ENCODE peak calls at places on chromosomes 2 and 18, in seven cellular contexts. J is endothelial cell of umbilical vein, V is HCT116, I is stomach, A is HepG2, Z is GM23338, P is K562. G is an unnamed sample.

GRCh38 chr18:79355433-79356335 is 40.0 kb upstream of the NFATC1 start:
- DNase-seq in P (no peak), I (no peak), V (no peak), Z (no peak), J (no peak), A (no peak), G (no peak)

GRCh38 chr2:101540518-101540917 is 65.6 kb upstream of the RFX8 start:
- DNase-seq in J (no peak), Z (no peak), P (no peak), I (no peak), A (no peak), V (no peak), G (no peak)

GRCh38 chr2:216918088-216918680 is 58.3 kb upstream of the TNP1 start:
- DNase-seq in J (peak; percentile 27), I (no peak), A (no peak), P (no peak), V (peak; percentile 13), Z (no peak), G (no peak)

GRCh38 chr2:42230891-42231290 is 61.7 kb downstream of the EML4 start:
- DNase-seq in P (no peak), V (no peak), J (no peak), A (no peak), I (no peak), Z (no peak), G (no peak)

GRCh38 chr2:52995439-52995838 is 772.2 kb upstream of the CHAC2 start:
- DNase-seq in P (no peak), J (no peak), Z (no peak), A (no peak), I (no peak), V (no peak), G (no peak)

GRCh38 chr2:53334610-53335009 is 433.0 kb upstream of the CHAC2 start:
- DNase-seq in Z (no peak), I (no peak), J (no peak), V (no peak), P (no peak), A (no peak), G (no peak)

GRCh38 chr2:31176742-31177141 is 38.5 kb upstream of the GALNT14 start:
- DNase-seq in Z (no peak), A (no peak), P (no peak), J (no peak), I (no peak), V (no peak), G (no peak)

GRCh38 chr2:85575739-85576138 is 1.6 kb upstream of the VAMP8 start:
- DNase-seq in Z (no peak), P (no peak), J (no peak), V (no peak), A (no peak), I (no peak), G (no peak)

GRCh38 chr2:159252905-159253304 is 33.6 kb downstream of the WDSUB1 start:
- DNase-seq in J (no peak), P (no peak), Z (no peak), A (no peak), V (no peak), I (no peak), G (no peak)

GRCh38 chr2:211822686-211823335 is 715.8 kb downstream of the ERBB4 start:
- DNase-seq in V (no peak), I (no peak), P (no peak), Z (no peak), J (no peak), A (no peak), G (no peak)

GRCh38 chr2:119659601-119660342 is 19.2 kb upstream of the TMEM177 start:
- DNase-seq in A (peak; percentile 49), J (peak; percentile 52), V (peak; percentile 22), I (peak; percentile 48), P (peak; percentile 61), Z (peak; percentile 76), G (no peak)

GRCh38 chr2:170770304-170771048 is at the start of gene ERICH2:
- DNase-seq in I (peak; percentile 86), J (peak; percentile 11), Z (peak; percentile 95), A (peak; percentile 81), P (peak; percentile 98), V (peak; percentile 80), G (peak; percentile 88)

GRCh38 chr2:234363011-234363487 is 133.8 kb downstream of the ARL4C start:
- DNase-seq in V (peak; percentile 98), P (no peak), J (no peak), Z (peak; percentile 89), I (no peak), A (peak; percentile 83), G (no peak)

GRCh38 chr2:20224716-20225293 is at the start of gene SDC1:
- DNase-seq in P (peak; percentile 43), A (no peak), V (no peak), I (peak; percentile 79), Z (peak; percentile 76), J (peak; percentile 47), G (peak; percentile 76)

GRCh38 chr18:74148543-74149070 is 284 bp downstream of the TIMM21 start:
- DNase-seq in Z (no peak), V (no peak), A (no peak), J (no peak), I (no peak), P (peak; percentile 9), G (no peak)

GRCh38 chr18:56233595-56233994 is 404.8 kb downstream of the TXNL1 start:
- DNase-seq in P (no peak), I (no peak), Z (no peak), A (no peak), J (peak; percentile 34), V (no peak), G (no peak)

GRCh38 chr2:217934321-217935131 is 68.3 kb downstream of the TNS1 start:
- DNase-seq in A (no peak), P (no peak), V (no peak), J (peak; percentile 53), I (no peak), Z (no peak), G (no peak)

GRCh38 chr2:217931846-217932560 is 70.8 kb downstream of the TNS1 start:
- DNase-seq in Z (no peak), J (no peak), V (no peak), P (no peak), I (no peak), A (no peak), G (no peak)

GRCh38 chr2:217930783-217931563 is 71.8 kb downstream of the TNS1 start:
- DNase-seq in I (no peak), P (no peak), Z (no peak), A (no peak), J (no peak), V (no peak), G (no peak)

GRCh38 chr2:217933326-217933993 is 69.3 kb downstream of the TNS1 start:
- DNase-seq in V (no peak), Z (no peak), P (no peak), J (no peak), A (no peak), I (no peak), G (no peak)

GRCh38 chr2:217932661-217933325 is 70.0 kb downstream of the TNS1 start:
- DNase-seq in V (no peak), A (no peak), Z (peak; percentile 39), P (no peak), I (no peak), J (peak; percentile 47), G (no peak)
- H3K4me1 ChIP-seq in V (no peaks in the 10 kb centered on the region), A (peaks cover 86% of the 10 kb centered on the region), Z (peaks cover 34% of the 10 kb centered on the region), P (peaks cover 7% of the 10 kb centered on the region), I (peaks cover 84% of the 10 kb centered on the region), J (peaks cover 45% of the 10 kb centered on the region), G (peaks cover 100% of the 10 kb centered on the region)

DNA sequence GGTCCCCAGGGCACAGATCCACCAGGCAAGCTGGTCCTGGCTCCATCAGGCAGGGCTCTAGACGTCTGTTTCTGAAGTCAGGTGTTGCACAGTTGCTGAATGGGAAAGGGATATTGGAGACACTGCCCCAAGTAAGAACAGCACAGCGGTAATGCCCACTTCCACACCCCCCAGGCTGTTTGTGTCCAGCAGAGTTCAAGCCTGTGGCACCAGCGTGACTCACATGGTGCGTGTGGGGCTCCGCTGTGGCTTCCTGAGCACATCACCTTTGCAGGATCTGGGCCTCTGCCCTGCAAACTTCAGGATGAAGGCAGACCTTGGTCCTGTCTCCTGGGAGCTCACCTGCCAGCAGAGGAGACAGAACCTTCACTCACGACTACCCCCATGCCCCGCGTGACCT is 203.3 kb downstream of the TFCP2L1 start:
- DNase-seq in V (no peak), P (no peak), I (no peak), J (no peak), A (no peak), Z (no peak), G (no peak)
- TF ChIP-seq POLR2AphosphoS5 in V (no peak), P (no peak), I (no peak), J (no peak), A (no peak), Z (no peak), G (no peak)

GRCh38 chr2:146826388-146826787 is 1018.4 kb upstream of the ACVR2A start:
- DNase-seq in V (no peak), Z (no peak), P (no peak), I (no peak), A (no peak), J (no peak), G (no peak)
- H3K4me1 ChIP-seq in V (peaks cover 10% of the 10 kb centered on the region), Z (peaks cover 4% of the 10 kb centered on the region), P (no peaks in the 10 kb centered on the region), I (no peaks in the 10 kb centered on the region), A (no peaks in the 10 kb centered on the region), J (peaks cover 16% of the 10 kb centered on the region), G (no peaks in the 10 kb centered on the region)

DNA sequence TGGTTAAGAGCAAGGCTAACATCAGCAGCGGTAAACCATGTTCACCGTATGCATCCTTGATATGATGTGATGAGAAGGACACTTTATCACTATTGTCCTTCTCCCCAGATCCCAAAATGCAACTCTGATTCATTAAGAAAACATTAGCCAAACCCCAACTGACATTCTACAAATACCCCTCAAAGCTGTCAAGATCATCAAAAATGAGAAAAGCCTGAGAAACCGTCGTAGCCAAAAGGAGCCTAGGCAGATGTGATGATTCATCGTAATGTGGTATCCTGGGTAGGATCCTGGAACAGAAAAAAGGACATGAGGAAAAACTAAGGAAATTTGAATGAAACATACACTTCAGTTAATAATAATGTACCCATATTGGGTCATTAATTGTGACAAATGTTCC is 67.3 kb upstream of the ST6GAL2 start:
- DNase-seq in Z (no peak), V (no peak), I (no peak), J (no peak), A (no peak), P (no peak), G (no peak)
- TF ChIP-seq POLR2AphosphoS5 in Z (no peak), V (no peak), I (no peak), J (no peak), A (no peak), P (no peak), G (no peak)

GRCh38 chr2:37667704-37668103 is 3.7 kb downstream of the CDC42EP3 start:
- DNase-seq in I (no peak), V (no peak), P (no peak), J (no peak), A (no peak), Z (no peak), G (no peak)
- H3K4me1 ChIP-seq in I (peaks cover 28% of the 10 kb centered on the region), V (peaks cover 15% of the 10 kb centered on the region), P (peaks cover 20% of the 10 kb centered on the region), J (peaks cover 44% of the 10 kb centered on the region), A (peaks cover 13% of the 10 kb centered on the region), Z (peaks cover 43% of the 10 kb centered on the region), G (peaks cover 28% of the 10 kb centered on the region)

DNA sequence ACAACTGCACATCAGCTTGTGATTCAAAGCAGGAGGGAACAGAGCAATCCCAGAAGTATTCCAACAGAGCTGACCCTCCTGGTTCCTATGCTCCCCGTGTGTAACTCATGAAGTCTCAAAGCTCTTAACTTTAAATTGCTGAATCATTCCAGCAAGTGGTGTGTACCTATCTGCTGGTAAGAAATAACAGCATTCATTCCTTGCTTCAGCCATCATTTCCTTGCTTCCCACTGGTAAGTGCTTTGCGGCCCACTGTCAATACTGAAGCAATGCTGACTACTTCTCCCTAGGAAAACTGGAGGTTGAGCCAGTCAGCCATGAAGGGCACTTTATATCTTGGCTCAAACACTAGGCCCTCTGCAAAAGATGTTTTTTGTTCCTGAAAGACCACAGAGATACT is 222.4 kb downstream of the EXOC6B start:
- DNase-seq in P (no peak), J (no peak), V (no peak), A (no peak), I (no peak), Z (no peak), G (no peak)
- TF ChIP-seq POLR2AphosphoS5 in P (no peak), J (no peak), V (no peak), A (no peak), I (no peak), Z (no peak), G (no peak)